ENCODE peak calls at places on chromosomes 5 and 9, in six cellular contexts. One of them, this sample, is unnamed.

GRCh38 chr9:75997196-75997595 is 106.7 kb downstream of the PCSK5 start:
- DNase-seq in H7: no peak
- DNase-seq in HTR-8/SVneo: no peak
- DNase-seq in iPS-NIHi11: no peak
- DNase-seq in lung microvascular endothelial cell: no peak
- DNase-seq in NCI-H2029: no peak
- DNase-seq in this sample: no peak

GRCh38 chr5:171314728-171315385 is 5.8 kb downstream of the TLX3 start:
- DNase-seq in H7: peak
- DNase-seq in HTR-8/SVneo: no peak
- DNase-seq in iPS-NIHi11: peak
- DNase-seq in lung microvascular endothelial cell: no peak
- DNase-seq in NCI-H2029: no peak
- DNase-seq in this sample: no peak

GRCh38 chr5:76582252-76583162 is 40.7 kb downstream of the F2RL2 start:
- DNase-seq in H7: no peak
- DNase-seq in HTR-8/SVneo: no peak
- DNase-seq in iPS-NIHi11: no peak
- DNase-seq in lung microvascular endothelial cell: no peak
- DNase-seq in NCI-H2029: no peak
- DNase-seq in this sample: no peak

GRCh38 chr5:135662104-135662503 is 83.3 kb upstream of the CXCL14 start:
- DNase-seq in H7: no peak
- DNase-seq in HTR-8/SVneo: no peak
- DNase-seq in iPS-NIHi11: no peak
- DNase-seq in lung microvascular endothelial cell: no peak
- DNase-seq in NCI-H2029: no peak
- DNase-seq in this sample: no peak

GRCh38 chr9:82797539-82797938 is 265.4 kb downstream of the RASEF start:
- DNase-seq in H7: no peak
- DNase-seq in HTR-8/SVneo: no peak
- DNase-seq in iPS-NIHi11: no peak
- DNase-seq in lung microvascular endothelial cell: no peak
- DNase-seq in NCI-H2029: peak
- DNase-seq in this sample: no peak

GRCh38 chr5:142659405-142659804 is 26.5 kb downstream of the FGF1 start:
- DNase-seq in H7: no peak
- DNase-seq in HTR-8/SVneo: no peak
- DNase-seq in iPS-NIHi11: no peak
- DNase-seq in lung microvascular endothelial cell: no peak
- DNase-seq in NCI-H2029: no peak
- DNase-seq in this sample: no peak

GRCh38 chr5:135538261-135538660 is 2.5 kb upstream of the NEUROG1 start:
- DNase-seq in H7: no peak
- DNase-seq in HTR-8/SVneo: no peak
- DNase-seq in iPS-NIHi11: no peak
- DNase-seq in lung microvascular endothelial cell: no peak
- DNase-seq in NCI-H2029: no peak
- DNase-seq in this sample: no peak

GRCh38 chr5:169024426-169024825 is 276.5 kb downstream of the SLIT3 start:
- DNase-seq in H7: no peak
- DNase-seq in HTR-8/SVneo: no peak
- DNase-seq in iPS-NIHi11: no peak
- DNase-seq in lung microvascular endothelial cell: no peak
- DNase-seq in NCI-H2029: no peak
- DNase-seq in this sample: no peak

GRCh38 chr9:97503862-97504210 is 2.4 kb downstream of the TMOD1 start:
- DNase-seq in H7: no peak
- DNase-seq in HTR-8/SVneo: no peak
- DNase-seq in iPS-NIHi11: no peak
- DNase-seq in lung microvascular endothelial cell: no peak
- DNase-seq in NCI-H2029: no peak
- DNase-seq in this sample: no peak

GRCh38 chr5:107917983-107918382 is 247.2 kb upstream of the EFNA5 start:
- DNase-seq in H7: no peak
- DNase-seq in HTR-8/SVneo: no peak
- DNase-seq in iPS-NIHi11: no peak
- DNase-seq in lung microvascular endothelial cell: no peak
- DNase-seq in NCI-H2029: no peak
- DNase-seq in this sample: no peak

GRCh38 chr9:129962889-129963703 is 79.9 kb downstream of the FNBP1 start:
- DNase-seq in H7: no peak
- DNase-seq in HTR-8/SVneo: peak
- DNase-seq in iPS-NIHi11: peak
- DNase-seq in lung microvascular endothelial cell: peak
- DNase-seq in NCI-H2029: peak
- DNase-seq in this sample: no peak

GRCh38 chr5:14809369-14810144 is 62.0 kb downstream of the ANKH start:
- DNase-seq in H7: no peak
- DNase-seq in HTR-8/SVneo: peak
- DNase-seq in iPS-NIHi11: no peak
- DNase-seq in lung microvascular endothelial cell: peak
- DNase-seq in NCI-H2029: no peak
- DNase-seq in this sample: peak

GRCh38 chr9:93651521-93651950 is 75.2 kb downstream of the PHF2 start:
- DNase-seq in H7: no peak
- DNase-seq in HTR-8/SVneo: no peak
- DNase-seq in iPS-NIHi11: no peak
- DNase-seq in lung microvascular endothelial cell: no peak
- DNase-seq in NCI-H2029: no peak
- DNase-seq in this sample: no peak

GRCh38 chr5:125536095-125536494 is 789.7 kb upstream of the ZNF608 start:
- DNase-seq in H7: no peak
- DNase-seq in HTR-8/SVneo: no peak
- DNase-seq in iPS-NIHi11: no peak
- DNase-seq in lung microvascular endothelial cell: no peak
- DNase-seq in NCI-H2029: no peak
- DNase-seq in this sample: no peak

GRCh38 chr5:134070648-134070978 is 43.9 kb upstream of the TCF7 start:
- DNase-seq in H7: no peak
- DNase-seq in HTR-8/SVneo: no peak
- DNase-seq in iPS-NIHi11: no peak
- DNase-seq in lung microvascular endothelial cell: no peak
- DNase-seq in NCI-H2029: no peak
- DNase-seq in this sample: no peak

GRCh38 chr5:149886060-149886459 is 58.5 kb downstream of the PDE6A start:
- DNase-seq in H7: no peak
- DNase-seq in HTR-8/SVneo: no peak
- DNase-seq in iPS-NIHi11: no peak
- DNase-seq in lung microvascular endothelial cell: no peak
- DNase-seq in NCI-H2029: no peak
- DNase-seq in this sample: no peak

GRCh38 chr9:105672711-105673234 is 10.5 kb downstream of the TAL2 start:
- DNase-seq in H7: no peak
- DNase-seq in HTR-8/SVneo: no peak
- DNase-seq in iPS-NIHi11: no peak
- DNase-seq in lung microvascular endothelial cell: no peak
- DNase-seq in NCI-H2029: no peak
- DNase-seq in this sample: no peak

GRCh38 chr9:84815554-84815953 is 146.0 kb downstream of the NTRK2 start:
- DNase-seq in H7: no peak
- DNase-seq in HTR-8/SVneo: no peak
- DNase-seq in iPS-NIHi11: no peak
- DNase-seq in lung microvascular endothelial cell: no peak
- DNase-seq in NCI-H2029: no peak
- DNase-seq in this sample: no peak

GRCh38 chr5:133508845-133509741 is 103.2 kb downstream of the FSTL4 start:
- DNase-seq in H7: no peak
- DNase-seq in HTR-8/SVneo: no peak
- DNase-seq in iPS-NIHi11: no peak
- DNase-seq in lung microvascular endothelial cell: no peak
- DNase-seq in NCI-H2029: peak
- DNase-seq in this sample: no peak

GRCh38 chr5:151239237-151239861 is 13.6 kb upstream of the GM2A start:
- DNase-seq in H7: peak
- DNase-seq in HTR-8/SVneo: peak
- DNase-seq in iPS-NIHi11: peak
- DNase-seq in lung microvascular endothelial cell: peak
- DNase-seq in NCI-H2029: peak
- DNase-seq in this sample: no peak

GRCh38 chr9:113631811-113632665 is 168.5 kb downstream of the RGS3 start:
- DNase-seq in H7: no peak
- DNase-seq in HTR-8/SVneo: no peak
- DNase-seq in iPS-NIHi11: no peak
- DNase-seq in lung microvascular endothelial cell: no peak
- DNase-seq in NCI-H2029: no peak
- DNase-seq in this sample: no peak

This sample was measured in AG09309.